ENCODE peak calls at places on chromosomes 2 and 18, in five cellular contexts. One of them, this sample, is unnamed. For H3K4me1, the result is how much of the 10 kb centered on the place peaks cover.

GRCh38 chr2:137938204-137938603 is 26.1 kb upstream of the HNMT start:
- DNase-seq in adrenal gland: no peak
- DNase-seq in mesendoderm: no peak
- DNase-seq in transverse colon: no peak
- DNase-seq in heart right ventricle: no peak
- DNase-seq in this sample: peak

GRCh38 chr2:3113769-3114168 is 263.8 kb downstream of the EIPR1 start:
- DNase-seq in mesendoderm: no peak
- DNase-seq in adrenal gland: no peak
- DNase-seq in heart right ventricle: no peak
- DNase-seq in transverse colon: no peak
- DNase-seq in this sample: no peak

GRCh38 chr2:148653437-148653836 is 8.9 kb downstream of the EPC2 start:
- DNase-seq in mesendoderm: peak
- DNase-seq in adrenal gland: no peak
- DNase-seq in transverse colon: no peak
- DNase-seq in heart right ventricle: no peak
- DNase-seq in this sample: no peak

GRCh38 chr2:30631051-30631671 is 176.1 kb downstream of the CAPN13 start:
- DNase-seq in mesendoderm: no peak
- DNase-seq in transverse colon: no peak
- DNase-seq in heart right ventricle: no peak
- DNase-seq in adrenal gland: no peak
- DNase-seq in this sample: no peak

GRCh38 chr2:44942304-44943030 is 965 bp downstream of the SIX3 start:
- DNase-seq in transverse colon: no peak
- DNase-seq in heart right ventricle: no peak
- DNase-seq in mesendoderm: peak
- DNase-seq in adrenal gland: no peak
- DNase-seq in this sample: no peak

GRCh38 chr2:65353927-65354326 is 78.5 kb downstream of the SPRED2 start:
- DNase-seq in heart right ventricle: no peak
- DNase-seq in transverse colon: peak
- DNase-seq in mesendoderm: no peak
- DNase-seq in adrenal gland: no peak
- DNase-seq in this sample: no peak

GRCh38 chr2:108616731-108617161 is 82.5 kb downstream of the LIMS1 start:
- DNase-seq in adrenal gland: no peak
- DNase-seq in heart right ventricle: no peak
- DNase-seq in mesendoderm: no peak
- DNase-seq in transverse colon: no peak
- DNase-seq in this sample: no peak

GRCh38 chr2:7225848-7226247 is 308.6 kb downstream of the RNF144A start:
- DNase-seq in adrenal gland: no peak
- DNase-seq in heart right ventricle: no peak
- DNase-seq in mesendoderm: no peak
- DNase-seq in transverse colon: no peak
- DNase-seq in this sample: no peak

GRCh38 chr2:160343404-160343803 is 143.3 kb upstream of the ITGB6 start:
- DNase-seq in adrenal gland: no peak
- DNase-seq in heart right ventricle: no peak
- DNase-seq in transverse colon: no peak
- DNase-seq in mesendoderm: no peak
- DNase-seq in this sample: no peak
- H3K4me1 ChIP-seq in adrenal gland: half or more
- H3K4me1 ChIP-seq in heart right ventricle: half or more
- H3K4me1 ChIP-seq in transverse colon: under half
- H3K4me1 ChIP-seq in mesendoderm: under half
- H3K4me1 ChIP-seq in this sample: under half

GRCh38 chr2:216217904-216218260 is 108.7 kb downstream of the XRCC5 start:
- DNase-seq in transverse colon: no peak
- DNase-seq in adrenal gland: no peak
- DNase-seq in heart right ventricle: no peak
- DNase-seq in mesendoderm: no peak
- DNase-seq in this sample: no peak

GRCh38 chr2:216220976-216221375 is 111.8 kb downstream of the XRCC5 start:
- DNase-seq in heart right ventricle: no peak
- DNase-seq in transverse colon: no peak
- DNase-seq in adrenal gland: no peak
- DNase-seq in mesendoderm: no peak
- DNase-seq in this sample: peak

GRCh38 chr2:216221806-216222205 is 112.7 kb downstream of the XRCC5 start:
- DNase-seq in adrenal gland: no peak
- DNase-seq in heart right ventricle: no peak
- DNase-seq in mesendoderm: no peak
- DNase-seq in transverse colon: no peak
- DNase-seq in this sample: no peak

GRCh38 chr2:216219866-216220265 is 110.7 kb downstream of the XRCC5 start:
- DNase-seq in mesendoderm: no peak
- DNase-seq in heart right ventricle: no peak
- DNase-seq in adrenal gland: no peak
- DNase-seq in transverse colon: no peak
- DNase-seq in this sample: no peak

GRCh38 chr2:216222650-216223352 is 113.7 kb downstream of the XRCC5 start:
- DNase-seq in heart right ventricle: no peak
- DNase-seq in transverse colon: no peak
- DNase-seq in mesendoderm: peak
- DNase-seq in adrenal gland: no peak
- DNase-seq in this sample: peak
- H3K27ac ChIP-seq in heart right ventricle: no peak
- H3K27ac ChIP-seq in transverse colon: no peak
- H3K27ac ChIP-seq in mesendoderm: no peak
- H3K27ac ChIP-seq in adrenal gland: no peak
- H3K27ac ChIP-seq in this sample: peak

DNA sequence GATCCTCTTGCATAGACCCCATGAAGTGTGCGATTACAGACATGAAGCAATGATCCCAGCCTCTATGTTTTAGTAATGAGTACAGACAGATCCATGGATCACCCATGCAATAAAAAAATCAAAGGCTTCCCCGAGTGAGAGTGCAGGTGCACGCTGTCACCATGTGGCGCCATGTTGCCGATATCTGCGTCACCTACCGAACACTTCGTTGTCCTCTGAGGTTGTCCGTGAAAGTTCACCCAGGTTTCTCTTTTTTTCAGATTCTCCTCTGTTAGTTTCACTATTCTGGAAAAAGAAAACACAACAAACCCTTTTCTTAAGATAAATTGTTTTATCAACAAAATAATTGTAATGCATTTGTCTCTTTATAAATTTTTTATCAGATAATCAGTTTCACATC is 66.5 kb downstream of the MBP start:
- DNase-seq in adrenal gland: no peak
- DNase-seq in mesendoderm: no peak
- DNase-seq in transverse colon: no peak
- DNase-seq in heart right ventricle: no peak
- DNase-seq in this sample: no peak
- H3K4me1 ChIP-seq in adrenal gland: under half
- H3K4me1 ChIP-seq in mesendoderm: under half
- H3K4me1 ChIP-seq in transverse colon: under half
- H3K4me1 ChIP-seq in heart right ventricle: half or more
- H3K4me1 ChIP-seq in this sample: half or more

DNA sequence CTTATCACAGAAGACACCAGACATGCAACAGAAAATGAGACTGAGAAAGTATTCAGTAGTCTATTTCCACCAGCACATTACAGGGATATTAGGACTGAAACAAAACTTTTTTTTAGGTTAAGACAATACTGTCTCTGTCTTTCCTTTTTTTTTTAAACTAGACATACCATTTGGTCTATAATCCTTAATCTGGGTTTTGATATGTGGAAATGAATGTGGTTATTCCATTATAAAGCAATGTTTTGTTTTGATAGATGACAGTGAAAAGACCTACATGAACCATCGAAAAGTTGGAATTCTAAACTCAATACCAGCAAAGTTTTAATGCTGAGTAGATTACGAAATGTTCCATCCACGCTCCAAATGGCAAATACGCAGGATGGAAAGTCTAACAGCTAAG is 123.4 kb downstream of the TCF4 start:
- DNase-seq in heart right ventricle: no peak
- DNase-seq in mesendoderm: no peak
- DNase-seq in transverse colon: no peak
- DNase-seq in adrenal gland: no peak
- DNase-seq in this sample: no peak
- H3K27ac ChIP-seq in heart right ventricle: no peak
- H3K27ac ChIP-seq in mesendoderm: no peak
- H3K27ac ChIP-seq in transverse colon: no peak
- H3K27ac ChIP-seq in adrenal gland: no peak
- H3K27ac ChIP-seq in this sample: no peak